ENCODE peak calls at places on chromosomes 2 and 18, in nine cellular contexts. K is PC-9, H is GM23248, A is OCI-LY7, R is IMR-90, O is neural progenitor cell, S is astrocyte, G is fibroblast of lung, E is GM23338. I is an unnamed sample. For H3K4me1, the result is how much of the 10 kb centered on the place peaks cover.

GRCh38 chr2:165064743-165065142 is 109.4 kb upstream of the SLC38A11 start:
- DNase-seq in A (no peak), E (no peak), K (no peak), G (no peak), S (no peak), H (no peak), O (no peak), R (no peak), I (no peak)

GRCh38 chr2:151437630-151438029 is 27.9 kb downstream of the RIF1 start:
- DNase-seq in S (no peak), K (no peak), E (peak), G (peak), A (peak), H (peak), R (peak), O (peak), I (no peak)

GRCh38 chr2:109721117-109721504 is 73.0 kb upstream of the RGPD5 start:
- DNase-seq in E (no peak), G (no peak), O (no peak), K (no peak), A (no peak), R (no peak), H (no peak), S (no peak), I (no peak)

GRCh38 chr18:49137093-49137492 is 186.3 kb upstream of the SMAD7 start:
- DNase-seq in R (no peak), S (no peak), A (no peak), O (no peak), K (no peak), G (no peak), H (no peak), E (no peak), I (no peak)

GRCh38 chr18:32735781-32736180 is 37.0 kb downstream of the KLHL14 start:
- DNase-seq in A (no peak), O (no peak), G (peak), R (peak), K (no peak), E (no peak), H (peak), S (peak), I (no peak)

GRCh38 chr18:54528942-54529376 is 62.1 kb upstream of the DYNAP start:
- DNase-seq in K (no peak), O (no peak), E (peak), R (no peak), S (no peak), G (no peak), H (no peak), A (no peak), I (no peak)

GRCh38 chr2:233907627-233908026 is 9.5 kb upstream of the TRPM8 start:
- DNase-seq in R (no peak), O (no peak), S (no peak), K (peak), A (no peak), G (no peak), E (no peak), H (no peak), I (no peak)

GRCh38 chr2:176291768-176292393 is 22.6 kb downstream of the MTX2 start:
- DNase-seq in K (no peak), A (no peak), E (no peak), R (no peak), O (no peak), G (no peak), S (no peak), H (no peak), I (peak)

GRCh38 chr18:32848836-32849235 is 76.0 kb upstream of the KLHL14 start:
- DNase-seq in H (no peak), E (no peak), G (peak), S (peak), A (no peak), K (no peak), O (no peak), R (no peak), I (no peak)

GRCh38 chr2:240765007-240765406 is 55.0 kb downstream of the KIF1A start:
- DNase-seq in S (no peak), G (no peak), E (no peak), O (no peak), A (no peak), K (no peak), R (peak), H (peak), I (no peak)

GRCh38 chr2:240567872-240568677 is at the start of gene RNPEPL1:
- DNase-seq in H (peak), A (peak), G (peak), O (peak), E (peak), S (no peak), R (no peak), K (peak), I (peak)

GRCh38 chr2:67650292-67651133 is 253.4 kb downstream of the ETAA1 start:
- DNase-seq in E (peak), O (peak), K (no peak), R (peak), A (peak), G (peak), H (peak), S (peak), I (no peak)

GRCh38 chr18:48122376-48122775 is 191.9 kb upstream of the SMAD2 start:
- DNase-seq in E (no peak), H (no peak), G (no peak), S (no peak), K (no peak), R (no peak), A (no peak), O (no peak), I (no peak)

GRCh38 chr2:105789745-105790466 is 45.2 kb downstream of the NCK2 start:
- DNase-seq in A (peak), R (peak), S (peak), K (no peak), H (peak), E (no peak), O (no peak), G (peak), I (peak)

GRCh38 chr2:105788670-105789290 is 44.1 kb downstream of the NCK2 start:
- DNase-seq in E (no peak), K (no peak), G (peak), S (peak), R (peak), H (no peak), O (no peak), A (no peak), I (no peak)

GRCh38 chr2:105792561-105792960 is 47.8 kb downstream of the NCK2 start:
- DNase-seq in K (no peak), G (no peak), A (no peak), R (no peak), E (no peak), S (no peak), O (no peak), H (no peak), I (no peak)

GRCh38 chr2:105791229-105791628 is 46.5 kb downstream of the NCK2 start:
- DNase-seq in S (no peak), H (no peak), E (no peak), R (no peak), O (no peak), A (no peak), K (no peak), G (no peak), I (no peak)

DNA sequence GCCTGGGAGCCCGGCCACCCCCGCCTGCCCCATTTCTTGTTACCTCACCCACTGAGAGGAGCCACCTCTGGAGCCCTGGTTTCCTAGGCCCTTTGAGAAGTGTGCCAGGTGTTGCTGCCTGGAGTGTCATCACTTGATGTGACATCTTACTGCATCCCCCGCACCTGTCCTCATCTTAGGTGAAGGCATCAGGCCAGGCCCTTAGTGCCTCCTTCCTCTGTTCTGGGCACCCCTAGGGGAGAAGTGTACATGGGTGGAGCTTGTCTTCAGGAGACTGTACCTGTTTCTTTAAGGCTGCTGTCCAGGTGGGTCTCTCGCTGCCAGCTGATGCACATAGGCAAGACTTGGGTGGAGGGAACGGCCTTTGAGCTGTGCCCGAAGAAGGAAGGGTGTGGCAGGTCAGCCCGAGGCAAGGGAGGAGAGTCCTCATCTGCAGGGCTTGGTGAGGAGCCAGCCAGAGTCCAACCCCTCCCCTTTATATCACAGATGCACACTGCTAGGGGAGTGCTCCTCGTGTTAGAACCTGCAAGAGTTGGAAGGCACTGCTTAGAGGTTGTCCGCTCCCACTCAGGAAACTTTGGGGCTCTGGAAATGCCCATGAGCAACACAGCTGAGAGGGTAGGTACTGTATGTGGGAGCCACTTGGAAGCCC is 45.9 kb downstream of the NCK2 start:
- DNase-seq in A (no peak), G (no peak), O (no peak), R (no peak), S (no peak), K (no peak), H (no peak), E (no peak), I (no peak)
- H3K4me3 ChIP-seq in A (no peak), G (no peak), O (no peak), R (no peak), S (no peak), K (no peak), H (peak), E (no peak), I (no peak)

DNA sequence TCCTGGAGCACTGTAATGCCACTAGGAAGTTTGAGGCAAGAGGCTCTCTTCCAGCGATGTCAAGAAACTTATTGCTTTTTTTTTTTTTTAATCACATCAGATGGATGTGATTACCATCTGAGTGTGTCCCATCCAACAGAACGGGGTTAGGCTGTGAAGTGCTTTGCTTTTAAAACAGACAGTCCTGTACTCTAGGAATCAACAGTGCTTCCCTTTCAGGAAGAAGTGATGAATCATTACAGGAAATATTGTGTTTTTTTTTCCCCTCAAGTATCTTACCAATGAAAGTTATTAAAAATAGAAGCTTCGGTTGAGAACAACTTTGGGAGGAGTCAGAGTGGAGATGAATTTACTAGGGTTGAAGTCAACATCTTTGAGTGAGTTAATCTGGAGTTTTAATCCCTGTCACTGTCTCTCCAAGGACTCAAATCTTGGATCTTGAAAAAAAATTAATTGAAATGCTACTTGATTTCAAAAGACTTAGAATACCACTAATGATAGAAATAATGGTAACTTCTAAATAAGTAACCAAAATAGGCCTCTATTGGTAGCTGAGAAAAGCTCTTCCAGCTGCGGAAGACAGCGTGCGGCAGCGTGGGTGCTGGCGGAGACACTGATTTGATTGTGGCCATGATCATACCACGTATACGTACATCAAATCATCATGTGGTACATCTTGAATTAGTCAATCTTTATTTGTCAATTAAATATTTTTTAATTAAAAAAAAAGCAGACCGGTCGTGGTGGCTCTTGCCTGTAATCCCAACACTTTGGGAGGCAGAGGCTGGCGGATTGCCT is 45.5 kb downstream of the GATA6 start:
- DNase-seq in K (peak), S (peak), E (no peak), H (peak), O (no peak), R (peak), A (no peak), G (peak), I (no peak)
- H2AFZ ChIP-seq in K (no peak), S (no peak), E (no peak), H (no peak), O (no peak), R (no peak), A (no peak), G (no peak), I (no peak)

GRCh38 chr2:37654932-37655331 is 16.5 kb downstream of the CDC42EP3 start:
- DNase-seq in R (no peak), S (peak), E (peak), O (peak), K (no peak), G (peak), H (no peak), A (peak), I (no peak)

GRCh38 chr2:37654419-37654818 is 17.0 kb downstream of the CDC42EP3 start:
- DNase-seq in A (no peak), O (peak), R (no peak), G (no peak), S (no peak), E (peak), H (no peak), K (no peak), I (no peak)

GRCh38 chr2:37656512-37657423 is 14.7 kb downstream of the CDC42EP3 start:
- DNase-seq in S (no peak), E (peak), H (no peak), R (no peak), O (peak), K (no peak), G (peak), A (peak), I (no peak)

GRCh38 chr2:37653805-37654378 is 17.6 kb downstream of the CDC42EP3 start:
- DNase-seq in A (peak), R (no peak), G (no peak), E (no peak), K (no peak), O (no peak), H (no peak), S (no peak), I (no peak)

DNA sequence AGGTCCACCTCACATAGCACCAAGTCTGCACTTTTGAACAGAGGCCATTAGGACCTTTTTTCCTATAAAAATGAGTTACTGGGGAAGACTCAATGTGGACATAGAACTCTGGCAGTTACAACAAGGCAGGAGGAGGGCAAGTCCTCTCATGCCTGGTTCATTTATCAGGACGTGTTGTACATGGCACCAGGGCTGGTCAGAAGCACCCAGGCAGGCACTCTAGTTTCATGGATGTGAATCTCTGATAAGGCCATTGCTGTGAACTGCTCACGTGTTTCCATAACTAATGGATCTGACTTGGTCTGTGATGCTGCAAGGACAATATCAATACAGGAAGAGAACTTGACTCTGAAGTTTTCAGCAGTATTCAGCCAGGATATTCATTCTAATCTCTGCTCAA is 16.0 kb downstream of the CDC42EP3 start:
- DNase-seq in H (no peak), K (no peak), O (no peak), R (no peak), G (no peak), A (no peak), E (no peak), S (no peak), I (no peak)
- H3K4me1 ChIP-seq in H (half or more), K (half or more), O (half or more), R (half or more), G (under half), A (half or more), E (half or more), S (half or more), I (under half)

GRCh38 chr18:3219621-3220335 is at the start of gene MYOM1:
- DNase-seq in A (no peak), K (no peak), R (no peak), O (no peak), G (no peak), E (no peak), H (no peak), S (no peak), I (no peak)

GRCh38 chr18:3218817-3219216 is 951 bp downstream of the MYOM1 start:
- DNase-seq in O (no peak), G (no peak), A (no peak), S (no peak), K (no peak), H (no peak), E (no peak), R (no peak), I (no peak)

GRCh38 chr18:3214855-3215637 is 4.7 kb downstream of the MYOM1 start:
- DNase-seq in E (peak), R (no peak), K (no peak), A (no peak), O (no peak), G (no peak), S (no peak), H (no peak), I (no peak)

GRCh38 chr18:3217930-3218647 is 1.7 kb downstream of the MYOM1 start:
- DNase-seq in H (peak), A (no peak), O (no peak), R (no peak), G (no peak), K (peak), E (peak), S (no peak), I (no peak)

GRCh38 chr18:3216987-3217386 is 2.8 kb downstream of the MYOM1 start:
- DNase-seq in S (no peak), A (no peak), O (no peak), R (no peak), H (no peak), G (no peak), E (no peak), K (no peak), I (no peak)
- H3K4me3 ChIP-seq in S (no peak), A (no peak), O (no peak), R (no peak), H (no peak), G (no peak), E (no peak), K (no peak), I (no peak)

GRCh38 chr2:17818235-17818634 is 2.0 kb downstream of the MSGN1 start:
- DNase-seq in E (no peak), A (no peak), K (no peak), O (no peak), H (no peak), G (no peak), S (no peak), R (no peak), I (no peak)

GRCh38 chr2:17813742-17814458 is 2.4 kb upstream of the MSGN1 start:
- DNase-seq in R (no peak), H (peak), O (no peak), G (peak), E (no peak), K (no peak), A (peak), S (no peak), I (peak)

GRCh38 chr2:17815466-17816184 is 635 bp upstream of the MSGN1 start:
- DNase-seq in H (no peak), K (peak), G (peak), A (no peak), E (no peak), R (no peak), O (peak), S (no peak), I (no peak)

GRCh38 chr2:17814601-17815000 is 1.7 kb upstream of the MSGN1 start:
- DNase-seq in K (no peak), R (no peak), H (no peak), A (no peak), E (no peak), O (no peak), S (no peak), G (no peak), I (no peak)

DNA sequence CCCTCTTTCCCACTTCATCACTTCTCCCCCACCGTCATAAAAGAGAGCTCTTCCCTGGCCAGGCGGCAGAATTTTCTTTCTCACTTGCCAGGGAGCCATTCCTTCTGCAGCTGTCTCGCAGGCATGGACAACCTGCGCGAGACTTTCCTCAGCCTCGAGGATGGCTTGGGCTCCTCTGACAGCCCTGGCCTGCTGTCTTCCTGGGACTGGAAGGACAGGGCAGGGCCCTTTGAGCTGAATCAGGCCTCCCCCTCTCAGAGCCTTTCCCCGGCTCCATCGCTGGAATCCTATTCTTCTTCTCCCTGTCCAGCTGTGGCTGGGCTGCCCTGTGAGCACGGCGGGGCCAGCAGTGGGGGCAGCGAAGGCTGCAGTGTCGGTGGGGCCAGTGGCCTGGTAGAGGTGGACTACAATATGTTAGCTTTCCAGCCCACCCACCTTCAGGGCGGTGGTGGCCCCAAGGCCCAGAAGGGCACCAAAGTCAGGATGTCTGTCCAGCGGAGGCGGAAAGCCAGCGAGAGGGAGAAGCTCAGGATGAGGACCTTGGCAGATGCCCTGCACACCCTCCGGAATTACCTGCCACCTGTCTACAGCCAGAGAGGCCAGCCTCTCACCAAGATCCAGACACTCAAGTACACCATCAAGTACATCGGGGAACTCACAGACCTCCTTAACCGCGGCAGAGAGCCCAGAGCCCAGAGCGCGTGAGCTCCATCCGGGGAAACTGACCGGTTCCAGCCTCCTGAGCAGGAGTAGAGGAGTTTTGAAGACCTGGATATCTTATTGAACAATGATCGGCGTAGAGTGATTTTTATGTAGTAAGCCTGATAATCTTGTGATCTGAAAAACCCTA is at the start of gene MSGN1:
- DNase-seq in R (no peak), E (no peak), A (no peak), H (no peak), K (no peak), S (no peak), O (peak), G (no peak), I (no peak)
- H2AFZ ChIP-seq in R (peak), E (peak), A (no peak), H (no peak), K (no peak), S (peak), O (peak), G (no peak), I (no peak)

GRCh38 chr2:18623782-18624181 is 34.4 kb upstream of the NT5C1B start:
- DNase-seq in A (no peak), E (no peak), K (peak), R (peak), G (peak), S (peak), O (no peak), H (peak), I (no peak)

GRCh38 chr2:18630101-18630500 is 40.7 kb upstream of the NT5C1B start:
- DNase-seq in O (no peak), S (peak), R (peak), A (no peak), K (peak), E (no peak), G (peak), H (peak), I (no peak)

GRCh38 chr2:18626958-18627650 is 37.7 kb upstream of the NT5C1B start:
- DNase-seq in O (no peak), E (no peak), A (no peak), S (peak), H (peak), G (peak), R (no peak), K (no peak), I (no peak)

GRCh38 chr2:18625563-18625962 is 36.2 kb upstream of the NT5C1B start:
- DNase-seq in O (no peak), H (peak), R (no peak), K (no peak), S (no peak), A (no peak), E (no peak), G (no peak), I (no peak)

GRCh38 chr2:18626256-18626668 is 36.9 kb upstream of the NT5C1B start:
- DNase-seq in O (no peak), H (peak), S (peak), K (no peak), R (peak), A (no peak), G (peak), E (no peak), I (no peak)
- H3K4me1 ChIP-seq in O (under half), H (half or more), S (under half), K (under half), R (under half), A (under half), G (under half), E (under half), I (under half)

I was measured in DND-41.